ENCODE peak calls at places on chromosome 18, in six cellular contexts. O is fibroblast of lung, D is lower lobe of right lung, V is retinal pigment epithelial cell, Y is A549, M is neuronal stem cell. B is an unnamed sample.

GRCh38 chr18:11992096-11992785 is 10.9 kb downstream of the IMPA2 start:
- DNase-seq in O (no peak), D (peak), V (no peak), Y (no peak), M (no peak), B (no peak)

GRCh38 chr18:13989209-13989608 is 73.9 kb upstream of the MC2R start:
- DNase-seq in O (no peak), D (no peak), V (no peak), Y (no peak), M (no peak), B (no peak)

GRCh38 chr18:52694804-52695203 is 354.8 kb downstream of the DCC start:
- DNase-seq in O (peak), D (no peak), V (no peak), Y (peak), M (no peak), B (no peak)

GRCh38 chr18:21327101-21327500 is 85.1 kb downstream of the GREB1L start:
- DNase-seq in O (no peak), D (no peak), V (no peak), Y (no peak), M (no peak), B (no peak)

GRCh38 chr18:42792731-42793130 is 322.8 kb downstream of the RIT2 start:
- DNase-seq in O (no peak), D (no peak), V (no peak), Y (no peak), M (no peak), B (no peak)

GRCh38 chr18:70673834-70674233 is 385.0 kb downstream of the SOCS6 start:
- DNase-seq in O (no peak), D (no peak), V (no peak), Y (no peak), M (no peak), B (no peak)

GRCh38 chr18:27108842-27109241 is 76.3 kb downstream of the CHST9 start:
- DNase-seq in O (no peak), D (no peak), V (no peak), Y (no peak), M (no peak), B (no peak)

GRCh38 chr18:10312316-10313015 is 142.0 kb upstream of the APCDD1 start:
- DNase-seq in O (no peak), D (no peak), V (no peak), Y (no peak), M (no peak), B (no peak)

GRCh38 chr18:69064063-69064462 is 266.2 kb downstream of the CCDC102B start:
- DNase-seq in O (no peak), D (no peak), V (no peak), Y (no peak), M (no peak), B (no peak)

GRCh38 chr18:12408247-12408869 is 629 bp downstream of the PRELID3A start:
- DNase-seq in O (peak), D (no peak), V (no peak), Y (peak), M (no peak), B (no peak)

DNA sequence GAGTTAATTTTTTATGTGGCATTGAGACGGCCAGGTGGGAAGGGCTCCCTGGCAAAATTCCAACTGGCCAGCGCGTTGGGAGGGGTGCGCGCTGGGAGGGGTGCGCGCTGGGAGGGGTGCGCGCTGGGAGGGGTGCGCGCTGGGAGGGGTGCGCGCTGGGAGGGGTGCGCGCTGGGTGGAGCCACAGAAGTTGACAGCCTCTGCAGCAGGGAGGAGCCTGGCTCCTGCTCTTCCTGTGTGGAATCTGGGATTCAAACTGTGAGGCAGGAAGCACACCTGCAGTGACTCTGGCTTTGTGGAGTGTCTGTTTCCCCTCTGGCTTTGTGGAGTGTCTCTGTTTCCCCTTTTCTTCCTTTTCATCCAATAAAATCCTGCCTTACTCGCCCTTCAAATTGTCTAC is 147.9 kb upstream of the CBLN2 start:
- DNase-seq in O (no peak), D (no peak), V (no peak), Y (no peak), M (no peak), B (no peak)
- H3K4me3 ChIP-seq in O (no peak), D (peak), V (peak), Y (no peak), M (no peak), B (no peak)

GRCh38 chr18:32974421-32975165 is 201.8 kb upstream of the KLHL14 start:
- DNase-seq in O (no peak), D (no peak), V (no peak), Y (no peak), M (no peak), B (no peak)

GRCh38 chr18:32975501-32975900 is 202.7 kb upstream of the KLHL14 start:
- DNase-seq in O (no peak), D (no peak), V (no peak), Y (no peak), M (no peak), B (no peak)

GRCh38 chr18:32980896-32981295 is 208.1 kb upstream of the KLHL14 start:
- DNase-seq in O (peak), D (no peak), V (no peak), Y (no peak), M (no peak), B (no peak)

DNA sequence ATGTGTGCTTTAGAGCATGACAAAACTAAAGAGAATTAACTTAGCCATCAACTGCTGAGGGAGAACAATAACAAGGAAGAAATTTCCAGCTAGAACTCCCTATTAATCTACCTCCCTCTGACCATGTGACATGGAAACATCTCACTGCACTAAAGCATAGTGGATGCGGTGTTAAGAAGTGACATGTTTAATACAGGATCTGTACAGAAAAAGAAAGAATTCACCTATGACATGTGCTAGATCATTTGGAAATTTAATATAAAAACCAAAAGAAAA is 202.3 kb upstream of the KLHL14 start:
- DNase-seq in O (no peak), D (no peak), V (no peak), Y (no peak), M (no peak), B (no peak)
- H3K4me3 ChIP-seq in O (no peak), D (no peak), V (no peak), Y (no peak), M (no peak), B (no peak)

GRCh38 chr18:58556333-58557012 is 72.4 kb downstream of the ALPK2 start:
- DNase-seq in O (no peak), D (no peak), V (peak), Y (no peak), M (peak), B (no peak)
- H3K4me3 ChIP-seq in O (no peak), D (no peak), V (no peak), Y (no peak), M (no peak), B (no peak)

DNA sequence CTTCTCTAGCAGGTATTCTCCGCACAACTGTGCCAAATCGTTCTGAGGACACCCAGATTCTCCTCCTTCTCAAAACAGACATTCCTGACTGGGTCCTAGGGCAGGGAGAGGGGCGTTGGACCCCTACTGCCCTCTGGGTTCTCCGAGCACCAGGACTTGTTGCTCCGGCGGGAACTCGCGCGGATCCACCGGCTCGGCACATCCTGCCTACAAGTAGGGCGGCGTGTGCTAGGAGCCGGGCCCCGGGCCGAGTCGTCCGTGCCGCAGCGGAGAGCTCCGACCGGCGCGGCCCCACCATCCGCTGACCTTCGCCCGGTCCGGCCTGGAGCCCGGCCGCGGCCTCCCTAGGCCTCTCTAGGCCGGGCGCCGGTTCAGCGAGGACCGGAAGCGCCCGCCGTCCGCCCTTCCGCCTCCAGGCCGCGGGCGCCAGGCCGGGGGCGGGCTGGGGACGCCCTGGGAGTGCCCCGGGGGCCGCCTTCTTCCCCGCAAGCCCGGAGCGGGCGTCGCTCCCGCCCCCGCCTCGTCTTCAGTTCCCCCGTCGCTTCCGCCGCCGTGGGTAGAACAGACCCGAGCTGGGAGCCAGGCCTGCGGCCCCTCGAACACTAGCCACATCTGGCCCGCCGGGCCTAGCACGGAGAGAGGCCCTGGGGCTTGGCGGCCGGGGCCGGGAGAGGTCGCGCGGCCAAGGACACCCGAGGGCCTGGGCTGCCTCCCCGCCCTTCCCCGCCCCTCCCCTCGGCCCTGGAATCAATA is 7.6 kb upstream of the ONECUT2 start:
- DNase-seq in O (no peak), D (no peak), V (no peak), Y (no peak), M (peak), B (no peak)
- H3K4me3 ChIP-seq in O (no peak), D (peak), V (no peak), Y (no peak), M (peak), B (no peak)

DNA sequence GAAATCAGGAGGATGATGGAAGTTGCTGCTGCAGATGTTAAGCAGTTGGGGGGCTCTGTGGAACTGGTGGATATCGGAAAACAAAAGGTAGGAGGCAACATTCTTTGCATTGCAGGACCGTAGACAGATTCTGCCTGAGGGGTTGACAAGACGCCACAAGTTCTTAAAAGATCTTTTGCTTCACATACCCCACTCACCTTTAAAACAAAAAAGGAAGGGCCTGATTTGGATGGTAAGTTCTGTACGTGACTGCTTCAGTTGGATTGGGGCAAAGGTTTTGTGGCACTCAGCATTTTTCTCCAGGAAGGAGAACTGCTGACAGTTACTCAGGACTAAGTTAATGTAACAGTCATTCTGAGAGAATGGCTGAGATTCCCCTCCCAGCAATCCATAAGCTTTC is 5.2 kb downstream of the CNDP2 start:
- DNase-seq in O (no peak), D (no peak), V (no peak), Y (no peak), M (no peak), B (no peak)
- H3K4me3 ChIP-seq in O (no peak), D (peak), V (no peak), Y (no peak), M (no peak), B (no peak)

GRCh38 chr18:3233004-3233403 is 13.2 kb upstream of the MYOM1 start:
- DNase-seq in O (no peak), D (no peak), V (no peak), Y (no peak), M (no peak), B (no peak)
- H3K4me3 ChIP-seq in O (no peak), D (no peak), V (no peak), Y (no peak), M (no peak), B (no peak)

GRCh38 chr18:25168011-25168410 is 184.0 kb downstream of the ZNF521 start:
- DNase-seq in O (no peak), D (no peak), V (no peak), Y (no peak), M (no peak), B (no peak)

GRCh38 chr18:25166113-25166512 is 185.9 kb downstream of the ZNF521 start:
- DNase-seq in O (no peak), D (no peak), V (no peak), Y (no peak), M (no peak), B (peak)

GRCh38 chr18:25169701-25170100 is 182.3 kb downstream of the ZNF521 start:
- DNase-seq in O (peak), D (no peak), V (peak), Y (no peak), M (no peak), B (peak)

GRCh38 chr18:25164837-25165791 is 186.9 kb downstream of the ZNF521 start:
- DNase-seq in O (peak), D (no peak), V (no peak), Y (no peak), M (no peak), B (peak)

DNA sequence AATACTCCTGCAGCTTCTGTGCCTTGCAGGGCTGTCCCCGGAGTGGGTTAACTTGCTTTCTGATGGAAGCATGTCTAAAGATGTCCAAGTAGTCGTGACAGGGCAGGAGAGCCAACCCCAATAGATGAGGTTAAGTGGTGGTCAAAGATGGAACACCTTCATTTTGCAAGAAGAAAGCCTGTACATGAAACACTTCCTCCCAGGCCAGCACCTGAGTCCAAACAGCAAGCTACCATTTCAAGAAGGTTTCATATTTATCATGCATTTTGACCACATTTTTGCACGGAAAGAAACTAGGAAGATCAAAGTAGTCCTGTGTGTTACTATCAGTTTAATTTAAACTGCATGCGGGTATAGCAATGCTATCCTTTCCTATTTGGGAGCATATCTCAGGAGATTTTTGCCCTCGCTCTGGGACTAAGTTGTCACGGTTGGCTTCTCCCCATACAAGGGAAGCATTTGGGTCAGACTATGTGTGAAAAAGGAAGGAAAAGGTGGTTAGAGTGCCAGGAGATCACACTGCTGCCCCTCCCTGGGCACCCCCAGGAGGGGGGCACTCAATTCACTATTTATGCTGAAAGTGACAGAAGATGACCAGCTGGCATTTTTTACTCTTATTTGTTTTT is 187.6 kb downstream of the ZNF521 start:
- DNase-seq in O (no peak), D (no peak), V (no peak), Y (no peak), M (no peak), B (no peak)
- H3K4me3 ChIP-seq in O (peak), D (peak), V (no peak), Y (no peak), M (no peak), B (peak)

B was measured in IMR-90.